ENCODE peak calls at places on chromosome 19, in four cellular contexts. O is colonic mucosa, A is heart left ventricle, T is AG09319. P is an unnamed sample.

GRCh38 chr19:47609885-47610545 is 1.1 kb downstream of the BICRA start:
- DNase-seq in O (peak; percentile 70), A (peak; percentile 46), T (no peak), P (peak; percentile 41)

GRCh38 chr19:854549-854948 is 2.4 kb downstream of the ELANE start:
- DNase-seq in O (no peak), A (no peak), T (no peak), P (no peak)

GRCh38 chr19:58575183-58576041 is 2.3 kb upstream of the MZF1 start:
- DNase-seq in O (peak; percentile 89), A (peak; percentile 91), T (peak; percentile 76), P (peak; percentile 77)

GRCh38 chr19:20423381-20424207 is 142.0 kb downstream of the ZNF737 start:
- DNase-seq in O (peak; percentile 50), A (peak; percentile 52), T (peak; percentile 32), P (peak; percentile 28)

GRCh38 chr19:31334101-31334848 is 15.0 kb downstream of the TSHZ3 start:
- DNase-seq in O (no peak), A (no peak), T (no peak), P (no peak)

GRCh38 chr19:45444318-45445041 is 20.8 kb upstream of the ERCC1 start:
- DNase-seq in O (peak; percentile 97), A (peak; percentile 98), T (peak; percentile 63), P (peak; percentile 91)

GRCh38 chr19:7383284-7383683 is 34.5 kb downstream of the ARHGEF18 start:
- DNase-seq in O (no peak), A (no peak), T (no peak), P (no peak)

GRCh38 chr19:15379996-15380647 is 535 bp upstream of the AKAP8 start:
- DNase-seq in O (peak; percentile 69), A (no peak), T (no peak), P (no peak)

GRCh38 chr19:18021121-18021755 is 13.3 kb downstream of the ARRDC2 start:
- DNase-seq in O (peak; percentile 87), A (peak; percentile 89), T (no peak), P (peak; percentile 66)

GRCh38 chr19:38506723-38507550 is 73.4 kb downstream of the RYR1 start:
- DNase-seq in O (peak; percentile 92), A (peak; percentile 68), T (peak; percentile 3), P (peak; percentile 42)

GRCh38 chr19:18304194-18304495 is 18.7 kb downstream of the LSM4 start:
- DNase-seq in O (no peak), A (no peak), T (no peak), P (peak; percentile 37)

GRCh38 chr19:29694669-29695627 is 20.1 kb downstream of the C19orf12 start:
- DNase-seq in O (peak; percentile 75), A (peak; percentile 80), T (peak; percentile 50), P (peak; percentile 79)

GRCh38 chr19:49954092-49954825 is 6.7 kb downstream of the SIGLEC11 start:
- DNase-seq in O (no peak), A (no peak), T (peak; percentile 4), P (no peak)

GRCh38 chr19:51136891-51137551 is 5.1 kb upstream of the SIGLEC7 start:
- DNase-seq in O (no peak), A (peak; percentile 39), T (no peak), P (no peak)

GRCh38 chr19:35225951-35226350 is 2.6 kb downstream of the FAM187B start:
- DNase-seq in O (no peak), A (no peak), T (no peak), P (peak; percentile 2)

GRCh38 chr19:45574526-45574925 is 10.1 kb downstream of the OPA3 start:
- DNase-seq in O (no peak), A (no peak), T (no peak), P (no peak)

GRCh38 chr19:48371367-48371766 is 7.2 kb downstream of the SYNGR4 start:
- DNase-seq in O (no peak), A (no peak), T (no peak), P (no peak)

GRCh38 chr19:3655402-3656072 is 28.9 kb upstream of the CACTIN start:
- DNase-seq in O (peak; percentile 42), A (no peak), T (peak; percentile 52), P (no peak)

GRCh38 chr19:485583-486236 is 10.6 kb upstream of the MADCAM1 start:
- DNase-seq in O (no peak), A (no peak), T (no peak), P (no peak)

GRCh38 chr19:29967623-29968022 is 25.6 kb downstream of the URI1 start:
- DNase-seq in O (no peak), A (no peak), T (no peak), P (no peak)

GRCh38 chr19:6217752-6218403 is 61.9 kb downstream of the MLLT1 start:
- DNase-seq in O (no peak), A (no peak), T (no peak), P (no peak)

GRCh38 chr19:36489920-36490415 is 607 bp upstream of the ZNF566 start:
- DNase-seq in O (peak; percentile 85), A (peak; percentile 86), T (peak; percentile 83), P (peak; percentile 63)

GRCh38 chr19:1012334-1012733 is 8.6 kb downstream of the TMEM259 start:
- DNase-seq in O (no peak), A (no peak), T (no peak), P (no peak)

GRCh38 chr19:50910722-50911121 is 473 bp downstream of the KLK4 start:
- DNase-seq in O (no peak), A (no peak), T (no peak), P (no peak)

GRCh38 chr19:35290381-35291135 is 1.4 kb upstream of the MAG start:
- DNase-seq in O (no peak), A (no peak), T (no peak), P (no peak)

GRCh38 chr19:16447015-16447384 is 24.8 kb downstream of the EPS15L1 start:
- DNase-seq in O (peak; percentile 56), A (peak; percentile 78), T (peak; percentile 52), P (peak; percentile 81)

GRCh38 chr19:17311455-17312248 is 2.3 kb downstream of the DDA1 start:
- DNase-seq in O (no peak), A (no peak), T (no peak), P (no peak)

GRCh38 chr19:7188682-7189629 is 105.3 kb downstream of the INSR start:
- DNase-seq in O (no peak), A (peak; percentile 61), T (no peak), P (no peak)

GRCh38 chr19:32343550-32344262 is 1.7 kb upstream of the ZNF507 start:
- DNase-seq in O (no peak), A (no peak), T (no peak), P (no peak)

GRCh38 chr19:29841559-29842367 is 30.0 kb downstream of the CCNE1 start:
- DNase-seq in O (peak; percentile 31), A (no peak), T (no peak), P (no peak)

GRCh38 chr19:3270908-3271307 is 46.4 kb downstream of the CELF5 start:
- DNase-seq in O (no peak), A (no peak), T (no peak), P (no peak)

GRCh38 chr19:45420871-45421270 is 2.8 kb downstream of the ERCC1 start:
- DNase-seq in O (no peak), A (no peak), T (no peak), P (no peak)

GRCh38 chr19:35609881-35610353 is 2.6 kb upstream of the HAUS5 start:
- DNase-seq in O (no peak), A (no peak), T (no peak), P (no peak)

GRCh38 chr19:45615795-45616708 is 14.0 kb upstream of the GPR4 start:
- DNase-seq in O (peak; percentile 96), A (peak; percentile 79), T (no peak), P (peak; percentile 55)

GRCh38 chr19:4352701-4353121 is 9.3 kb downstream of the MPND start:
- DNase-seq in O (no peak), A (no peak), T (no peak), P (peak; percentile 53)

DNA sequence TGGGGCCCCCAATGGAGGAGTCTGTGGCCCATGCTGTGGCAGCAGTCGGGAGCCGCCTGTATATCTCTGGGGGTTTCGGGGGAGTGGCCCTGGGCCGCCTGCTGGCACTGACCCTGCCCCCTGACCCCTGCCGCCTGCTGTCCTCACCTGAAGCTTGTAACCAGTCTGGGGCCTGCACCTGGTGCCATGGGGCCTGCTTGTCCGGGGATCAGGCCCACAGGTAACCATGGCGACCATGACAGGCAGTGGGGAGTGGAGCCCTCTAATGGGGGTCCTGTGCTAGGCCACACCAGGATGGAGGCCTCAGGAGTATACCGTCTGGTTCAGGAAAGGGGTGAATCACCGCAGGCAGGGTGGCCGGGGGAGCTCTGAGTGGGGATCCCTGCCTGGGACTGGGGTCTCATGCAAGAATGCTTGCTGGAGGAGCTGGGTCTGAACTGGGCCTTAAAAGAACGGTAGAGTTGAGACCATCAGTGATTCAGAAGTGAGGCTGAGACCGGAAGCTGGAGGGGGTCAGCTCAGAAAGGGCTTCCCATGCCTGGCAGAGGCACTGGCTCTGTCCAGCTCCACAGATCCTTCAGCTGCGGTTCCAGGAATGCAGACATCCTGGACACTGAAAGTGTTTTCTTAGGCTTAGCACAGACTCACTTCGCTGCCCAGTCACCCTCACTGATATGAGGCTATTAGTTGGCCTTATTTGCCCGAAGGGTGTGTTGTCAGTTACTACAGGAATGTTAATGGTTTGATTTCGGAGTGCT is 29.1 kb downstream of the CNFN start:
- DNase-seq in O (no peak), A (no peak), T (no peak), P (no peak)
- TF ChIP-seq CTCF in O (no peak), A (no peak), T (no peak), P (no peak)

GRCh38 chr19:40424637-40425449 is 949 bp downstream of the SERTAD1 start:
- DNase-seq in O (peak; percentile 75), A (no peak), T (no peak), P (no peak)
- TF ChIP-seq CTCF in O (no peak), A (no peak), T (no peak), P (no peak)

GRCh38 chr19:23440207-23440606 is 44.9 kb upstream of the ZNF91 start:
- DNase-seq in O (no peak), A (no peak), T (no peak), P (no peak)

GRCh38 chr19:23439623-23440022 is 44.4 kb upstream of the ZNF91 start:
- DNase-seq in O (no peak), A (no peak), T (no peak), P (no peak)

GRCh38 chr19:23437901-23438300 is 42.6 kb upstream of the ZNF91 start:
- DNase-seq in O (no peak), A (no peak), T (no peak), P (no peak)

GRCh38 chr19:23436318-23436717 is 41.0 kb upstream of the ZNF91 start:
- DNase-seq in O (peak; percentile 27), A (no peak), T (no peak), P (no peak)

GRCh38 chr19:23436944-23437343 is 41.7 kb upstream of the ZNF91 start:
- DNase-seq in O (no peak), A (no peak), T (no peak), P (no peak)
- TF ChIP-seq CTCF in O (no peak), A (no peak), T (no peak), P (no peak)

DNA sequence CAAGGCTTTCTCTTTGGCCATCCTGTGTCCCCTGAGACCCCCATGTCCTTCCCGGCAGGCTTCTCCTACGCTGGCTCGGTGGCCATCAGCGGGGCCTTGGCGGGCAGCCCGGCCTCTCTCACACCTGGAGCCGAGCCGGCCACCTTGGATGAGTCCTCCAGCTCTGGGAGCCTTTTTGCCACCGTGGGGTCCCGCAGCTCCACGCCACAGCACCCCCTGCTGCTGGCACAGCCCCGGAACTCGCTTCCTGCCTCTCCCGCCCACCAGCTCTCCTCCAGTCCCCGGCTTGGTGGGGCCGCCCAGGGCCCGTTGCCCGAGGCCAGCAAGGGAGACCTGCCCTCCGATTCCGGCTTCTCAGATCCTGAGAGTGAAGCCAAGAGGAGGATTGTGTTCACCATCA is 14.2 kb downstream of the PLEKHJ1 start:
- DNase-seq in O (no peak), A (no peak), T (no peak), P (no peak)
- TF ChIP-seq CTCF in O (no peak), A (peak; percentile 26), T (peak; percentile 4), P (no peak)